ENCODE peak calls at places on chromosomes 2 and 18, in eight cellular contexts. H is posterior cingulate gyrus; R is cardiac fibroblast; B is IMR-90; G is glomerular endothelial cell; K is activated CD8-positive, alpha-beta memory T cell treated with anti-CD3 and anti-CD28 coated beads for 1 hour; T is HFFc6; O is iPS-NIHi11. Y is an unnamed sample.

GRCh38 chr2:121075006-121075545 is 209.9 kb downstream of the TFCP2L1 start:
- DNase-seq in H (peak), R (peak), B (peak), G (peak), K (no peak), T (peak), O (peak), Y (no peak)

GRCh38 chr2:85064927-85065630 is 68.1 kb upstream of the TCF7L1 start:
- DNase-seq in H (no peak), R (no peak), B (no peak), G (no peak), K (no peak), T (no peak), O (peak), Y (no peak)

GRCh38 chr18:35736696-35737095 is 155.2 kb downstream of the GALNT1 start:
- DNase-seq in H (no peak), R (peak), B (no peak), G (no peak), K (no peak), T (no peak), O (no peak), Y (no peak)

GRCh38 chr2:218419630-218420216 is 800 bp downstream of the VIL1 start:
- DNase-seq in H (no peak), R (no peak), B (no peak), G (no peak), K (no peak), T (no peak), O (no peak), Y (no peak)

GRCh38 chr2:71748227-71748626 is 294.9 kb downstream of the DYSF start:
- DNase-seq in H (no peak), R (peak), B (peak), G (no peak), K (no peak), T (peak), O (peak), Y (peak)

GRCh38 chr2:135905679-135906078 is 29.4 kb upstream of the MCM6 start:
- DNase-seq in H (no peak), R (no peak), B (no peak), G (no peak), K (no peak), T (no peak), O (no peak), Y (no peak)

GRCh38 chr2:177740718-177741117 is 331.9 kb downstream of the PDE11A start:
- DNase-seq in H (no peak), R (no peak), B (no peak), G (no peak), K (no peak), T (no peak), O (no peak), Y (no peak)

GRCh38 chr2:237432484-237433092 is 18.6 kb upstream of the COL6A3 start:
- DNase-seq in H (no peak), R (peak), B (peak), G (no peak), K (peak), T (peak), O (no peak), Y (no peak)

GRCh38 chr2:233532971-233533370 is 33.6 kb downstream of the USP40 start:
- DNase-seq in H (no peak), R (no peak), B (no peak), G (no peak), K (no peak), T (no peak), O (no peak), Y (no peak)

GRCh38 chr2:64645014-64645418 is 8.7 kb downstream of the SERTAD2 start:
- DNase-seq in H (no peak), R (peak), B (peak), G (no peak), K (no peak), T (peak), O (peak), Y (peak)

GRCh38 chr2:43791035-43791434 is 17.2 kb downstream of the DYNC2LI1 start:
- DNase-seq in H (no peak), R (no peak), B (no peak), G (no peak), K (no peak), T (no peak), O (no peak), Y (no peak)

GRCh38 chr2:203994735-203995134 is 58.2 kb downstream of the ICOS start:
- DNase-seq in H (no peak), R (no peak), B (no peak), G (no peak), K (no peak), T (no peak), O (no peak), Y (peak)

GRCh38 chr2:18433872-18434271 is 126.6 kb downstream of the RDH14 start:
- DNase-seq in H (no peak), R (no peak), B (no peak), G (no peak), K (no peak), T (no peak), O (no peak), Y (no peak)

GRCh38 chr2:7281348-7281747 is 364.1 kb downstream of the RNF144A start:
- DNase-seq in H (peak), R (no peak), B (no peak), G (no peak), K (no peak), T (no peak), O (no peak), Y (no peak)

GRCh38 chr2:69742170-69742952 is 427 bp downstream of the ANXA4 start:
- DNase-seq in H (no peak), R (peak), B (peak), G (no peak), K (no peak), T (no peak), O (no peak), Y (no peak)

GRCh38 chr2:160516547-160517365 is 23.1 kb upstream of the RBMS1 start:
- DNase-seq in H (no peak), R (peak), B (peak), G (no peak), K (no peak), T (peak), O (no peak), Y (no peak)

GRCh38 chr2:127078028-127078427 is 28.9 kb downstream of the BIN1 start:
- DNase-seq in H (no peak), R (no peak), B (no peak), G (no peak), K (no peak), T (no peak), O (no peak), Y (no peak)

GRCh38 chr2:100246163-100247145 is 75.8 kb downstream of the LONRF2 start:
- DNase-seq in H (no peak), R (peak), B (no peak), G (peak), K (no peak), T (no peak), O (peak), Y (no peak)

GRCh38 chr2:18455256-18455862 is 105.1 kb downstream of the RDH14 start:
- DNase-seq in H (no peak), R (peak), B (peak), G (no peak), K (no peak), T (peak), O (peak), Y (no peak)

GRCh38 chr2:128646091-128646490 is 327.4 kb upstream of the HS6ST1 start:
- DNase-seq in H (no peak), R (no peak), B (no peak), G (no peak), K (no peak), T (no peak), O (no peak), Y (no peak)

GRCh38 chr2:205680067-205680466 is 2.2 kb upstream of the NRP2 start:
- DNase-seq in H (peak), R (peak), B (peak), G (no peak), K (no peak), T (peak), O (peak), Y (peak)

GRCh38 chr2:103179800-103180199 is 418.0 kb downstream of the TMEM182 start:
- DNase-seq in H (no peak), R (no peak), B (no peak), G (no peak), K (no peak), T (no peak), O (no peak), Y (no peak)

GRCh38 chr2:75627902-75628504 is 18.6 kb upstream of the MRPL19 start:
- DNase-seq in H (peak), R (peak), B (peak), G (peak), K (peak), T (peak), O (peak), Y (peak)

GRCh38 chr2:30026091-30027055 is 105.0 kb upstream of the ALK start:
- DNase-seq in H (peak), R (peak), B (peak), G (no peak), K (no peak), T (peak), O (peak), Y (peak)

GRCh38 chr18:74454279-74454741 is 2.8 kb downstream of the DIPK1C start:
- DNase-seq in H (peak), R (no peak), B (no peak), G (no peak), K (no peak), T (no peak), O (no peak), Y (no peak)

GRCh38 chr18:67359868-67360838 is 156.4 kb downstream of the DSEL start:
- DNase-seq in H (peak), R (peak), B (peak), G (peak), K (peak), T (peak), O (no peak), Y (peak)

GRCh38 chr2:200177971-200178911 is 128.3 kb upstream of the SPATS2L start:
- DNase-seq in H (peak), R (no peak), B (peak), G (no peak), K (no peak), T (no peak), O (no peak), Y (no peak)

GRCh38 chr2:205989291-205990071 is 96.5 kb downstream of the INO80D start:
- DNase-seq in H (no peak), R (no peak), B (no peak), G (no peak), K (no peak), T (no peak), O (peak), Y (no peak)

GRCh38 chr2:8740136-8740535 is 58.3 kb downstream of the ID2 start:
- DNase-seq in H (no peak), R (no peak), B (no peak), G (no peak), K (no peak), T (no peak), O (no peak), Y (no peak)

GRCh38 chr2:101360229-101360628 is 27.1 kb downstream of the CREG2 start:
- DNase-seq in H (no peak), R (no peak), B (peak), G (no peak), K (no peak), T (peak), O (no peak), Y (peak)

GRCh38 chr2:167670588-167670987 is 576.8 kb downstream of the STK39 start:
- DNase-seq in H (no peak), R (no peak), B (no peak), G (no peak), K (no peak), T (no peak), O (no peak), Y (no peak)

GRCh38 chr18:3790702-3791101 is 340.7 kb downstream of the TGIF1 start:
- DNase-seq in H (no peak), R (peak), B (no peak), G (no peak), K (no peak), T (no peak), O (no peak), Y (no peak)

GRCh38 chr18:46706968-46707367 is 49.9 kb downstream of the ST8SIA5 start:
- DNase-seq in H (no peak), R (no peak), B (no peak), G (no peak), K (no peak), T (peak), O (no peak), Y (peak)

GRCh38 chr2:104766683-104767082 is 87.2 kb upstream of the POU3F3 start:
- DNase-seq in H (no peak), R (no peak), B (no peak), G (no peak), K (no peak), T (no peak), O (no peak), Y (peak)

GRCh38 chr2:55163895-55164509 is 68.1 kb downstream of the CLHC1 start:
- DNase-seq in H (no peak), R (no peak), B (no peak), G (no peak), K (no peak), T (no peak), O (no peak), Y (no peak)

GRCh38 chr2:231674587-231675334 is 33.6 kb upstream of the PTMA start:
- DNase-seq in H (peak), R (peak), B (peak), G (no peak), K (no peak), T (peak), O (peak), Y (peak)

GRCh38 chr2:222518570-222519381 is 94.4 kb downstream of the SGPP2 start:
- DNase-seq in H (no peak), R (peak), B (no peak), G (no peak), K (no peak), T (no peak), O (peak), Y (peak)